ENCODE peak calls at places on chromosome 5, in six cellular contexts. U is BJ; K is activated CD8-positive, alpha-beta T cell treated with anti-CD3 and anti-CD28 coated beads for 36 hours; J is A549; I is cardiac fibroblast; M is heart left ventricle. F is an unnamed sample.

GRCh38 chr5:115494570-115495289 is 49.8 kb downstream of the FEM1C start:
- DNase-seq in U (no peak), K (no peak), J (no peak), I (peak), M (no peak), F (no peak)

GRCh38 chr5:35926389-35927051 is 11.9 kb downstream of the CAPSL start:
- DNase-seq in U (no peak), K (peak), J (peak), I (peak), M (peak), F (peak)

GRCh38 chr5:79973511-79973910 is 17.6 kb downstream of the MTX3 start:
- DNase-seq in U (no peak), K (no peak), J (no peak), I (no peak), M (no peak), F (no peak)

GRCh38 chr5:152488869-152489268 is 83.8 kb upstream of the NMUR2 start:
- DNase-seq in U (no peak), K (no peak), J (no peak), I (no peak), M (no peak), F (no peak)

GRCh38 chr5:73796164-73797141 is 170.5 kb downstream of the ARHGEF28 start:
- DNase-seq in U (peak), K (peak), J (peak), I (peak), M (peak), F (peak)

GRCh38 chr5:135391123-135391868 is 7.7 kb downstream of the MACROH2A1 start:
- DNase-seq in U (peak), K (no peak), J (no peak), I (peak), M (no peak), F (no peak)

GRCh38 chr5:83255268-83255667 is 177.9 kb downstream of the XRCC4 start:
- DNase-seq in U (peak), K (no peak), J (no peak), I (peak), M (no peak), F (no peak)

GRCh38 chr5:107790671-107791070 is 119.9 kb upstream of the EFNA5 start:
- DNase-seq in U (no peak), K (no peak), J (no peak), I (no peak), M (no peak), F (no peak)

GRCh38 chr5:4879693-4880303 is 260.3 kb upstream of the ADAMTS16 start:
- DNase-seq in U (peak), K (peak), J (peak), I (peak), M (peak), F (peak)

GRCh38 chr5:139863855-139864558 is 68.4 kb downstream of the PSD2 start:
- DNase-seq in U (no peak), K (peak), J (peak), I (peak), M (peak), F (peak)

GRCh38 chr5:167633114-167633513 is 658.3 kb upstream of the WWC1 start:
- DNase-seq in U (no peak), K (no peak), J (no peak), I (no peak), M (no peak), F (no peak)

GRCh38 chr5:108481355-108481931 is 99.5 kb upstream of the FBXL17 start:
- DNase-seq in U (no peak), K (no peak), J (peak), I (peak), M (no peak), F (peak)

GRCh38 chr5:149211566-149211965 is 60.1 kb upstream of the AFAP1L1 start:
- DNase-seq in U (no peak), K (no peak), J (no peak), I (peak), M (no peak), F (no peak)

GRCh38 chr5:100900142-100900795 is 2.8 kb downstream of the ST8SIA4 start:
- DNase-seq in U (no peak), K (peak), J (peak), I (peak), M (peak), F (no peak)

GRCh38 chr5:96567188-96567587 is 95.0 kb upstream of the CAST start:
- DNase-seq in U (peak), K (no peak), J (no peak), I (peak), M (no peak), F (no peak)

GRCh38 chr5:126044111-126044668 is 379.0 kb upstream of the GRAMD2B start:
- DNase-seq in U (peak), K (no peak), J (no peak), I (peak), M (peak), F (no peak)

GRCh38 chr5:83097582-83098265 is 20.4 kb downstream of the XRCC4 start:
- DNase-seq in U (no peak), K (no peak), J (no peak), I (peak), M (no peak), F (no peak)

GRCh38 chr5:93582677-93583524 is at the start of gene NR2F1:
- DNase-seq in U (peak), K (no peak), J (peak), I (peak), M (no peak), F (peak)

GRCh38 chr5:159518361-159518760 is 188.1 kb upstream of the IL12B start:
- DNase-seq in U (peak), K (no peak), J (no peak), I (peak), M (no peak), F (no peak)

GRCh38 chr5:74240783-74241750 is 399.5 kb downstream of the ENC1 start:
- DNase-seq in U (peak), K (no peak), J (no peak), I (peak), M (no peak), F (no peak)

GRCh38 chr5:85921590-85921989 is 696.2 kb upstream of the COX7C start:
- DNase-seq in U (no peak), K (no peak), J (peak), I (no peak), M (no peak), F (no peak)
- TF ChIP-seq CTCF in U (no peak), K (no peak), J (no peak), I (no peak), M (no peak), F (no peak)

GRCh38 chr5:124906339-124907097 is 160.1 kb upstream of the ZNF608 start:
- DNase-seq in U (peak), K (no peak), J (peak), I (peak), M (peak), F (no peak)
- TF ChIP-seq CTCF in U (peak), K (no peak), J (no peak), I (peak), M (peak), F (no peak)

DNA sequence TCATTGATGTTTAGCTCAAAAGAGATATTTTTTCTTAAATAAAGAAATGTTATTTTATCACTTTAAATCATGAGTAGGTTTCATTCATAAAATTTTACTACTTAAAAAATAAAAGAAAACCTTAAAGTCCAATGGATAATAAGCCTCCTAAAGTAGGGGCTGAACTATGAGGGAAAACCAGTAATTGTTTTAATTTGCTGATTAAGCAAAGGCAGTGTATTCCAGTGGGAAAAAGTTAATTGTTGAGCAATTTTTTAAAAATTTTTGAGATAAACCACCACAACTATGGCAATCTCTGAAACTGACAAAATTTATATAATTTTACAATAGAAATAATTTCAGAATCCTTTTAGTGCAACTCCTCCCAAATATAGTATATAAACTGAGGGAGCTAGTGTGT is 195.0 kb downstream of the FBXO4 start:
- DNase-seq in U (no peak), K (no peak), J (no peak), I (no peak), M (no peak), F (no peak)
- TF ChIP-seq CTCF in U (no peak), K (no peak), J (no peak), I (no peak), M (no peak), F (no peak)

GRCh38 chr5:59810041-59810440 is 83.5 kb downstream of the PDE4D start:
- DNase-seq in U (no peak), K (peak), J (peak), I (peak), M (peak), F (peak)
- TF ChIP-seq CTCF in U (peak), K (peak), J (peak), I (peak), M (peak), F (peak)

GRCh38 chr5:51389326-51389581 is 6.0 kb downstream of the ISL1 start:
- DNase-seq in U (no peak), K (no peak), J (no peak), I (no peak), M (no peak), F (no peak)
- TF ChIP-seq CTCF in U (no peak), K (no peak), J (no peak), I (no peak), M (no peak), F (no peak)

DNA sequence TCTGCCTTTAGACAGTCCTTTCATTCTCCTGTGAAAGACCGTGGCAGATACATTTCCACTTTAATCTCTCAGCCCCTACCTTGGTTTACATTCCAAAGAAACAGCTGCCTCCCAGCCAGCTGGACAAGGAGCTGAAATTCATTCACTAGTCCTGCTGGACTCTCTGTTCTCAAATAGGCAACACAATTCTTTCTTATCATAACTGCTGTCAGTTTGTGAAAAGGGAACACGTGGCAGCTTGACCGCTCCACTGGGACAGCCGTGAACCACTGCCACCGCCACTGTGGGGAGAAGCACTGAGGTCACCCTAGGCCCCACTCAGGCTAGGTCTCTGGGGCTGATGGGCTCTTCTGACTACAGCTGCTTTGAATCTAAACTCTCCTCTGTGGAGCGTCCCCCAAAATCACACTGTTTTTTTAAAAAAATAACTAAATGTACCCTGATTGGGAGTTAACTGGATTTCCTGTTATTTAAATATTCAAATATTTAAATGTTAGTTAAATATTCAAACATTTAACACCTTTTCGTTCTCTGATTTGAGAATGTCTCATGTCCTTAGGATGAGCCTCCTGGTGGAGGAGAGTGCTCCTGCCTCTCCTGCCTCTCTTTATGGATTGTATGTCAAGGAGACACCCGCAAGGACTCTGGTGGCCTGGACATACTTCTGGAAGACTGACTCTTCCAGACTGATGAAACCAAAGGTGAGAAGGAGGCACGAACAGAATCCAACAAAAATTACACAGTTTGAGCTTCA is 120.1 kb downstream of the BOD1 start:
- DNase-seq in U (no peak), K (no peak), J (no peak), I (no peak), M (peak), F (no peak)
- TF ChIP-seq CTCF in U (no peak), K (no peak), J (no peak), I (peak), M (no peak), F (no peak)